ENCODE peak calls at places on chromosome 22, in ten cellular contexts. H is dorsolateral prefrontal cortex, C is mucosa of descending colon, F is mammary epithelial cell, V is PC-3, Y is brain microvascular endothelial cell, A is A549, Z is thoracic aorta, K is AG04450, P is HCT116. L is an unnamed sample.
A peak's percentile ranks its signal among the peaks of the same experiment; 100 is the strongest.

GRCh38 chr22:35802885-35803284 is 85.2 kb downstream of the APOL5 start:
- DNase-seq in H (no peak), C (no peak), F (no peak), V (no peak), Y (no peak), A (no peak), Z (no peak), K (no peak), P (no peak), L (no peak)

GRCh38 chr22:43670545-43670944 is 141.6 kb downstream of the EFCAB6 start:
- DNase-seq in H (no peak), C (peak; percentile 37), F (no peak), V (no peak), Y (no peak), A (no peak), Z (no peak), K (no peak), P (no peak), L (no peak)

GRCh38 chr22:40325315-40325714 is 21.0 kb upstream of the ADSL start:
- DNase-seq in H (no peak), C (no peak), F (no peak), V (no peak), Y (no peak), A (no peak), Z (no peak), K (no peak), P (no peak), L (peak; percentile 13)

GRCh38 chr22:22684605-22685561 is 40.5 kb downstream of the GGTLC2 start:
- DNase-seq in H (no peak), C (peak; percentile 57), F (no peak), V (peak; percentile 56), Y (peak; percentile 34), A (no peak), Z (no peak), K (peak; percentile 57), P (no peak), L (peak; percentile 59)

GRCh38 chr22:44710474-44711235 is 8.7 kb downstream of the PRR5 start:
- DNase-seq in H (no peak), C (peak; percentile 87), F (no peak), V (no peak), Y (no peak), A (no peak), Z (no peak), K (no peak), P (no peak), L (peak; percentile 37)

GRCh38 chr22:40187389-40187788 is 9.7 kb downstream of the TNRC6B start:
- DNase-seq in H (no peak), C (no peak), F (no peak), V (no peak), Y (no peak), A (no peak), Z (no peak), K (no peak), P (no peak), L (no peak)

GRCh38 chr22:50148991-50149721 is 21.4 kb upstream of the PANX2 start:
- DNase-seq in H (no peak), C (peak; percentile 79), F (peak; percentile 98), V (peak; percentile 72), Y (peak; percentile 33), A (peak; percentile 81), Z (no peak), K (no peak), P (peak; percentile 61), L (peak; percentile 83)

GRCh38 chr22:27792452-27793165 is 8.9 kb downstream of the MN1 start:
- DNase-seq in H (no peak), C (no peak), F (no peak), V (no peak), Y (no peak), A (no peak), Z (no peak), K (no peak), P (no peak), L (no peak)

GRCh38 chr22:35620624-35621245 is 3.6 kb upstream of the MB start:
- DNase-seq in H (no peak), C (no peak), F (no peak), V (no peak), Y (peak; percentile 34), A (no peak), Z (no peak), K (no peak), P (no peak), L (no peak)

GRCh38 chr22:30921108-30921507 is 47.5 kb downstream of the MORC2 start:
- DNase-seq in H (no peak), C (no peak), F (peak; percentile 77), V (no peak), Y (no peak), A (no peak), Z (no peak), K (no peak), P (no peak), L (no peak)

GRCh38 chr22:30918761-30919160 is 49.8 kb downstream of the MORC2 start:
- DNase-seq in H (no peak), C (no peak), F (no peak), V (no peak), Y (no peak), A (no peak), Z (no peak), K (no peak), P (no peak), L (no peak)

GRCh38 chr22:30922151-30922611 is 46.4 kb downstream of the MORC2 start:
- DNase-seq in H (no peak), C (peak; percentile 81), F (peak; percentile 33), V (no peak), Y (peak; percentile 11), A (no peak), Z (no peak), K (no peak), P (no peak), L (peak; percentile 30)

GRCh38 chr22:30919973-30920372 is 48.6 kb downstream of the MORC2 start:
- DNase-seq in H (no peak), C (no peak), F (no peak), V (no peak), Y (no peak), A (no peak), Z (no peak), K (no peak), P (no peak), L (no peak)

GRCh38 chr22:30920407-30920806 is 48.2 kb downstream of the MORC2 start:
- DNase-seq in H (peak; percentile 83), C (peak; percentile 84), F (peak; percentile 52), V (peak; percentile 70), Y (peak; percentile 60), A (peak; percentile 67), Z (peak; percentile 45), K (peak; percentile 26), P (peak; percentile 32), L (peak; percentile 76)
- TF ChIP-seq CTCF in H (peak; percentile 98), C (peak; percentile 90), F (peak; percentile 89), V (peak; percentile 82), Y (peak; percentile 94), A (peak; percentile 82), Z (peak; percentile 91), K (peak; percentile 94), P (peak; percentile 82), L (peak; percentile 90)

GRCh38 chr22:46592390-46592872 is 27.8 kb upstream of the GRAMD4 start:
- DNase-seq in H (no peak), C (peak; percentile 63), F (peak; percentile 67), V (peak; percentile 31), Y (peak; percentile 77), A (no peak), Z (no peak), K (peak; percentile 13), P (no peak), L (peak; percentile 83)
- H3K4me3 ChIP-seq in H (peak overlapping the region; percentile 21), C (no peak overlapping the region), F (no peak overlapping the region), V (peak overlapping the region; percentile 36), Y (peak overlapping the region; percentile 33), A (no peak overlapping the region), Z (peak overlapping the region; percentile 64), K (peak overlapping the region; percentile 31), P (no peak overlapping the region), L (no peak overlapping the region)

DNA sequence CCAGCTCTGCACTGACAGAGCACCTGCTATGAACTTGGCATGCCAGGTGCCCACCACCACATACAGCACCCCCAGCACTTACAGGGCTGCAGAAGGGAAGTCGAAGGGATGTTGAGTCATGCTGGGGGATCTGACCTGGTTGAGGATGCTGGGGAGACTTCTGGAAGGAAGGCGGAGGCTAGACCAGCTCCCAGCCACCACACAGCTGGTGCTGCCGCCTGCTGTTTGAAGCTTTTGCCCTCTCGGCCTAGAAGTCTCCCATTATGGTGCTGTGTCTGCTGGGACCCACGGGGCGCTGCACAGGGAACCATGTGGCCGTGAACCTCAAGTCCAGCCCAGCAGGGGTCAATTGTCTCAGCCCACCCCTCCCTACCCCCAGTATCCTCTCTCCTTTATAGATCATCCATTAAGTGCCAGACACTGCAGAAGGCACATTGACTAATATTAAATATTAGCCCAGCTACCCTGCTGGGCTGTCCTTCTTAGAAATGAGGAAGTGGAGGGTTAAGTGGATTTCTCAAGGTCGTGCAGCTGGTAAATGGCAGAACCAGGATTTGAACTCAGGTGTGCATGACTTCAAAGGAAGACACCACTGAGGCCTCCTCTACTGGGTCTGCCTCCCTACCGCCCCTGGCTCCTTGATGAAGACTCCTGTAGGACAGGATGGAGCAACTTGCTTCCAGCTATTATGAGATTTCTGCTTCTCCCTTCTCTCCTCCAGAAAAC is 49.7 kb downstream of the CYTH4 start:
- DNase-seq in H (no peak), C (no peak), F (no peak), V (peak; percentile 9), Y (no peak), A (no peak), Z (no peak), K (no peak), P (no peak), L (peak; percentile 17)
- TF ChIP-seq CTCF in H (no peak), C (no peak), F (no peak), V (no peak), Y (peak; percentile 50), A (peak; percentile 37), Z (no peak), K (no peak), P (peak; percentile 50), L (peak; percentile 17)

DNA sequence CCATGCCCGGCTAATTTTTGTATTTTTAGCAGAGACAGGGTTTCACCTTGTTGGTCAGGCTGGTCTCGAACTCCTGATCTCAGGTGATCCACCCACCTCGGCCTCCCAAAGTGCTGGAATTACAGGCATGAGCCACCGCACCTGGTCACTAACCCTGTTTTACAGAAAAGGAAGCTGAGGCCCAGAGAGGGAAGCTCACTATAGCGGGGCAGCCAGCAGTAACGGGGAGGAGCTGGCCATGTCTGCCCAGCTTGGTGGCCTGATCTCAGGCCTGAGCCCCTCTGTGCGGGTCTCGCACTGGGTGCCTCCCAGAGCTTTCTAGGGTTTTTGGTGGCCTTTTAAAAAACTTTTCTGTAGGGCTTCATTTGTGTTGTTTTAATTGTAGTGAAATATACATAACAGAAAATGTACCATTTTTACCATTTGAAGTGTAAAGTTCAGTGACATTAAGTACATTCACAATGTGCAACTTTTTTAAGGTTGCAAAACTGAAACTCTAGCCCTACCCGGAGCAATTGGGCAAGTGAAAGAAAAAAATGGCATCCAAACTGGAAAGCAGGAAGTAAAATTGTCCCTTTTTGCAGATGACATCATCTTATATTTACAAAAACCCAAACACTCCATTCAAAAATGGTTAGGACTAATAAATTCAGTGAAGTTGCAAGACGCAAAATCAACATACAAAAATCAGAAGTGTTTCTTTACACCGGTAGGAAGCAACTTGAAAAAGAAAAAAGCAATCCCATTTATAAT is 14.5 kb upstream of the CYTH4 start:
- DNase-seq in H (no peak), C (no peak), F (no peak), V (no peak), Y (no peak), A (no peak), Z (no peak), K (no peak), P (no peak), L (peak; percentile 49)
- H3K4me3 ChIP-seq in H (peak overlapping the region; percentile 47), C (no peak overlapping the region), F (no peak overlapping the region), V (peak overlapping the region; percentile 70), Y (no peak overlapping the region), A (no peak overlapping the region), Z (peak overlapping the region; percentile 64), K (no peak overlapping the region), P (no peak overlapping the region), L (peak overlapping the region; percentile 87)

L was measured in GM12865.